ENCODE peak calls at places on chromosome 22, in five cellular contexts. W is ovary, E is progenitor cell of endocrine pancreas, D is OCI-LY7, T is Calu3. O is an unnamed sample.

GRCh38 chr22:17121235-17122195 is at the start of gene TMEM121B:
- DNase-seq in W (peak; percentile 53), T (peak; percentile 59), E (peak; percentile 66), D (no peak), O (no peak)

GRCh38 chr22:47083379-47083986 is 321.0 kb downstream of the TBC1D22A start:
- DNase-seq in E (no peak), W (no peak), D (no peak), T (no peak), O (no peak)

GRCh38 chr22:45645526-45646414 is 25.9 kb upstream of the ATXN10 start:
- DNase-seq in E (peak; percentile 86), D (peak; percentile 57), T (peak; percentile 95), W (peak; percentile 82), O (peak; percentile 80)

GRCh38 chr22:29988719-29989118 is 91.5 kb upstream of the HORMAD2 start:
- DNase-seq in D (no peak), E (no peak), T (no peak), W (no peak), O (no peak)

GRCh38 chr22:22703715-22704114 is 59.3 kb downstream of the GGTLC2 start:
- DNase-seq in W (no peak), E (no peak), T (no peak), D (no peak), O (no peak)

GRCh38 chr22:22897947-22898346 is 10.3 kb downstream of the IGLL5 start:
- DNase-seq in T (no peak), D (no peak), E (no peak), W (no peak), O (no peak)

GRCh38 chr22:46580940-46581579 is 39.1 kb upstream of the GRAMD4 start:
- DNase-seq in E (no peak), D (no peak), T (no peak), W (no peak), O (no peak)

GRCh38 chr22:46073683-46074504 is 76.4 kb upstream of the PPARA start:
- DNase-seq in E (no peak), T (no peak), W (no peak), D (no peak), O (no peak)

GRCh38 chr22:22080270-22080669 is 97.7 kb upstream of the TOP3B start:
- DNase-seq in E (no peak), D (no peak), W (no peak), T (no peak), O (no peak)

GRCh38 chr22:35341090-35341874 is 39.6 kb upstream of the HMOX1 start:
- DNase-seq in W (no peak), D (peak; percentile 56), E (no peak), T (no peak), O (no peak)

GRCh38 chr22:45599836-45600577 is 71.6 kb upstream of the ATXN10 start:
- DNase-seq in E (no peak), T (no peak), D (no peak), W (no peak), O (no peak)

GRCh38 chr22:46262449-46263207 is 515 bp downstream of the PKDREJ start:
- DNase-seq in E (peak; percentile 21), D (no peak), W (peak; percentile 65), T (no peak), O (no peak)

GRCh38 chr22:44999687-45000086 is 10.1 kb downstream of the PHF21B start:
- DNase-seq in T (no peak), W (no peak), D (no peak), E (no peak), O (no peak)

GRCh38 chr22:24554316-24555159 is at the start of gene GUCD1:
- DNase-seq in D (peak; percentile 50), E (no peak), W (no peak), T (peak; percentile 13), O (no peak)

GRCh38 chr22:24683671-24684070 is 80.7 kb downstream of the GGT1 start:
- DNase-seq in T (no peak), E (no peak), W (no peak), D (no peak), O (no peak)

GRCh38 chr22:17152971-17153370 is 6.1 kb downstream of the HDHD5 start:
- DNase-seq in E (no peak), T (no peak), D (no peak), W (no peak), O (no peak)

GRCh38 chr22:35301370-35301874 is 1.7 kb downstream of the TOM1 start:
- DNase-seq in D (no peak), W (no peak), E (no peak), T (peak; percentile 83), O (no peak)

GRCh38 chr22:48974443-48975251 is 853.0 kb downstream of the BRD1 start:
- DNase-seq in W (no peak), E (no peak), T (no peak), D (no peak), O (no peak)

GRCh38 chr22:47439643-47440265 is 677.3 kb downstream of the TBC1D22A start:
- DNase-seq in D (no peak), T (no peak), W (no peak), E (no peak), O (no peak)

GRCh38 chr22:19648419-19648929 is 65.8 kb upstream of the SEPTIN5 start:
- DNase-seq in T (no peak), W (no peak), E (no peak), D (peak; percentile 51), O (no peak)

GRCh38 chr22:49209452-49210195 is 618.0 kb downstream of the BRD1 start:
- DNase-seq in D (no peak), T (no peak), E (no peak), W (no peak), O (no peak)

GRCh38 chr22:17159504-17159951 is 451 bp upstream of the HDHD5 start:
- DNase-seq in T (peak; percentile 54), E (no peak), D (no peak), W (peak; percentile 72), O (no peak)

GRCh38 chr22:23884133-23884532 is 10.1 kb upstream of the MIF start:
- DNase-seq in D (no peak), E (no peak), W (no peak), T (no peak), O (no peak)

DNA sequence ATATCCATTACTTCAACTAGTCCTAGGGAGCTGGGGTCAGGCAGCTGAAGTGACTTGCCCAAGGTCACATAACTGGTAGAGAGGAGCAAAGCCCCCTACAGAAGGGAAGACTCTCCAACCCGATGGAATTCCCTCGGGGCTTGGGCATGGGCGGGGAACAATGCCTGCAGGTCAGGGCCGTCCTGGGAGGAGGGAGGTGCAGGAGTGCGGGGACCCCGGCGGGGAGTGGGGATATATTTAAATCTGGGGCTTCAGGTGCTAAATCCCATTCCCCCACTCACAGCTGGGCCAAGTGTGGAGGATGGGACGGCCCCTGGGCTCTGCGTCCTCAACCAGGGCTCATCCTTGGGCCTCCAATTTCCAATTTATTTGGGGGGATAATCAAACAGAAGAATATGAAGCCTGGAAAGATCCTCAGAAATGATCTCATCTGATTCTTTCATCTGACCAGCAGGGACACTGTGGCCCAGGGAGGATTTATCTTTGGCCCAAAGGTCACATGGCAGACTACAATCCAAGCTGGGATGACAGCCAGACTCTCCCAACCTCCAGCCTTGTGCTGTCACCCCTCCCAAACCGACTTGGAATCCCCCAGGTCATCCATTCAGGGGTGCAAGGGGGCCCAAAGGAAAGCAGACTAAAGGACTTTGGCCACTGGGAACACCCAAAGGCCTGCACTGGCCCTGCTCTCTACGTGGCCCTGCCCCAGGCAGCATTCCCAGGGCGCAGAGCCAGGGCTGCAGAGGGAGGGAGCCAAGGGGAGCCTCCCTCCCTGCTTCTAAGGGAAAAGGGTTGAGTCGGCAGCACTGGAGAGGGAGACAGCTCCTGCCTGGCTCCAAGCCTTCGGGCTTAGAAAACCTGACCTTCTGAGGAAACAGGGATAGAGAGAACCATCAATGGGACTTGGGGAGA is 8.7 kb upstream of the C1QTNF6 start:
- DNase-seq in E (no peak), W (peak; percentile 92), D (no peak), T (peak; percentile 64), O (no peak)
- TF ChIP-seq CTCF in E (no peak), W (no peak), D (no peak), T (no peak), O (no peak)

GRCh38 chr22:26642465-26643367 is 14.7 kb upstream of the MIAT start:
- DNase-seq in T (no peak), E (no peak), W (no peak), D (peak; percentile 86), O (no peak)
- TF ChIP-seq CTCF in T (no peak), E (peak; percentile 13), W (no peak), D (peak; percentile 74), O (no peak)

GRCh38 chr22:50244420-50245213 is at the start of gene TUBGCP6:
- DNase-seq in D (peak; percentile 94), W (peak; percentile 95), T (peak; percentile 94), E (peak; percentile 79), O (peak; percentile 96)

GRCh38 chr22:50245214-50246072 is 620 bp upstream of the TUBGCP6 start:
- DNase-seq in D (no peak), E (no peak), W (no peak), T (no peak), O (no peak)

GRCh38 chr22:50247748-50248147 is 2.9 kb upstream of the TUBGCP6 start:
- DNase-seq in D (peak; percentile 91), T (no peak), W (no peak), E (no peak), O (no peak)

GRCh38 chr22:50248192-50249084 is 2.6 kb downstream of the HDAC10 start:
- DNase-seq in E (no peak), T (no peak), D (no peak), W (no peak), O (no peak)

DNA sequence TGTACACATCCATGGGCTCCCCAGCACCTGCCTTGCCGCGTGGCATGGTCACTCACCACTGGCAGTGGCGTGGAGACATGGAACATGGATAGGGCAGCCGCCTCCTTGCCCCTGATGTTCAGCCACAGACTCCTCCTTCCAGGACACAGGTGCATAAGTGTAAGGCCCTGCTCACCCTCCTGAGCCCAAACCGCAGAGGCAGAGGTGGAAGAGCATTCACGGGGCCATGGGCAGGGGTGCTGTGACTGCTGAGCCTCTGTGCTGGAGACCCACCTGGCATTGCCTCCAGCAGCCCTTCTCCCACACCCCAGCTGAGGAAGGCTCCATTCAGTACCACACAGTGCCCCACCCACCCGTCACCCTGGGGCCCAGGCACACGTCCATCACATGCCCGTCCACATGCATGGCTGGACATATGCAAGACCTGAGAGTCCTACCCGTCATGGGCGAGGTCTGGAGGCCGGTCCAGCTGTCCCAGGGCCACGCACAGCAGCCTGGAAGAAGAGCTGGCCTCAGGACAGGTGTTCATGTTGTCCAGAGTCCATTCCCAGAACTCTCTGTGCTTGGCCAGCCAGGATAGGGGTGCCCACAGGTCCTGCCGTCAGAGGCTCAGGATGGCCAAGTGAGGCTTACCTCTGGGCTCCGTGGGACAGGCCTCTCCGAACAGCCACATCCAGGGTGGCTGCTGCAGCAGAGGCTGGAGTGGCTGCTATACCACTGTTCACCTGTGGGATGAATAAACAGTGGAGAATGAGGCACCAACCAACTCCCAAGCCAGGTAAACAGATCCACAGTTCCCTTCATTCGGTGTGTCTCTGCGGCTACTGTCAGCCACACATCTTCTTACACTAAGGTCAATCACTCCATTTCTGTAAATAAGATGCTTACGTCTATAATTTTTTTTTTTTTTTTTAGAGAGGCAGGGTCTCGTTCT is 1.7 kb upstream of the TUBGCP6 start:
- DNase-seq in E (no peak), T (peak; percentile 35), D (no peak), W (no peak), O (no peak)
- TF ChIP-seq CTCF in E (peak; percentile 35), T (no peak), D (peak; percentile 37), W (no peak), O (no peak)

GRCh38 chr22:40922484-40923303 is 28.5 kb upstream of the RBX1 start:
- DNase-seq in W (no peak), D (peak; percentile 74), E (no peak), T (peak; percentile 28), O (no peak)
- TF ChIP-seq CTCF in W (peak; percentile 46), D (peak; percentile 95), E (peak; percentile 81), T (peak; percentile 64), O (no peak)